ENCODE peak calls at places on chromosomes 5 and 9, in eight cellular contexts. One of them, this sample, is unnamed.
A peak's percentile ranks its signal among the peaks of the same experiment; 100 is the strongest.

GRCh38 chr5:90707698-90708097 is 149.1 kb downstream of the ADGRV1 start:
- DNase-seq in left ventricle myocardium inferior: no peak
- DNase-seq in IMR-90: no peak
- DNase-seq in hepatocyte: no peak
- DNase-seq in right lobe of liver: no peak
- DNase-seq in lower lobe of right lung: no peak
- DNase-seq in GM23338: no peak
- DNase-seq in H1: no peak
- DNase-seq in this sample: no peak

GRCh38 chr5:1799602-1800469 is at the start of gene MRPL36:
- DNase-seq in left ventricle myocardium inferior: peak; percentile 96
- DNase-seq in IMR-90: peak; percentile 85
- DNase-seq in hepatocyte: peak; percentile 98
- DNase-seq in right lobe of liver: peak; percentile 94
- DNase-seq in lower lobe of right lung: peak; percentile 97
- DNase-seq in GM23338: peak; percentile 92
- DNase-seq in H1: peak; percentile 89
- DNase-seq in this sample: peak; percentile 99

GRCh38 chr9:74940600-74940999 is 12.1 kb downstream of the C9orf40 start:
- DNase-seq in left ventricle myocardium inferior: no peak
- DNase-seq in IMR-90: peak; percentile 12
- DNase-seq in hepatocyte: peak; percentile 18
- DNase-seq in right lobe of liver: no peak
- DNase-seq in lower lobe of right lung: no peak
- DNase-seq in GM23338: peak; percentile 48
- DNase-seq in H1: no peak
- DNase-seq in this sample: peak; percentile 54

GRCh38 chr9:86464242-86464641 is 110.0 kb upstream of the TUT7 start:
- DNase-seq in left ventricle myocardium inferior: no peak
- DNase-seq in IMR-90: no peak
- DNase-seq in hepatocyte: no peak
- DNase-seq in right lobe of liver: no peak
- DNase-seq in lower lobe of right lung: no peak
- DNase-seq in GM23338: no peak
- DNase-seq in H1: no peak
- DNase-seq in this sample: no peak

GRCh38 chr9:35538361-35539234 is 48.7 kb downstream of the RUSC2 start:
- DNase-seq in left ventricle myocardium inferior: peak; percentile 74
- DNase-seq in IMR-90: peak; percentile 82
- DNase-seq in hepatocyte: peak; percentile 77
- DNase-seq in right lobe of liver: peak; percentile 50
- DNase-seq in lower lobe of right lung: peak; percentile 81
- DNase-seq in GM23338: peak; percentile 86
- DNase-seq in H1: peak; percentile 73
- DNase-seq in this sample: peak; percentile 90

GRCh38 chr5:153610009-153610408 is 119.5 kb downstream of the GRIA1 start:
- DNase-seq in left ventricle myocardium inferior: no peak
- DNase-seq in IMR-90: no peak
- DNase-seq in hepatocyte: no peak
- DNase-seq in right lobe of liver: no peak
- DNase-seq in lower lobe of right lung: no peak
- DNase-seq in GM23338: no peak
- DNase-seq in H1: no peak
- DNase-seq in this sample: no peak

GRCh38 chr5:90473321-90474234 is 993 bp downstream of the MBLAC2 start:
- DNase-seq in left ventricle myocardium inferior: no peak
- DNase-seq in IMR-90: peak; percentile 18
- DNase-seq in hepatocyte: peak; percentile 60
- DNase-seq in right lobe of liver: peak; percentile 70
- DNase-seq in lower lobe of right lung: peak; percentile 69
- DNase-seq in GM23338: peak; percentile 75
- DNase-seq in H1: peak; percentile 71
- DNase-seq in this sample: peak; percentile 48

GRCh38 chr5:32029291-32029690 is 144.8 kb downstream of the GOLPH3 start:
- DNase-seq in left ventricle myocardium inferior: no peak
- DNase-seq in IMR-90: peak; percentile 18
- DNase-seq in hepatocyte: peak; percentile 42
- DNase-seq in right lobe of liver: no peak
- DNase-seq in lower lobe of right lung: no peak
- DNase-seq in GM23338: no peak
- DNase-seq in H1: no peak
- DNase-seq in this sample: no peak

GRCh38 chr5:6396043-6396442 is 17.7 kb upstream of the MED10 start:
- DNase-seq in left ventricle myocardium inferior: no peak
- DNase-seq in IMR-90: no peak
- DNase-seq in hepatocyte: no peak
- DNase-seq in right lobe of liver: no peak
- DNase-seq in lower lobe of right lung: no peak
- DNase-seq in GM23338: no peak
- DNase-seq in H1: no peak
- DNase-seq in this sample: no peak

GRCh38 chr5:77390795-77391194 is 101.3 kb downstream of the WDR41 start:
- DNase-seq in left ventricle myocardium inferior: no peak
- DNase-seq in IMR-90: peak; percentile 69
- DNase-seq in hepatocyte: no peak
- DNase-seq in right lobe of liver: peak; percentile 48
- DNase-seq in lower lobe of right lung: no peak
- DNase-seq in GM23338: no peak
- DNase-seq in H1: no peak
- DNase-seq in this sample: peak; percentile 87

GRCh38 chr9:123339666-123340414 is 16.2 kb upstream of the CRB2 start:
- DNase-seq in left ventricle myocardium inferior: no peak
- DNase-seq in IMR-90: no peak
- DNase-seq in hepatocyte: no peak
- DNase-seq in right lobe of liver: no peak
- DNase-seq in lower lobe of right lung: no peak
- DNase-seq in GM23338: no peak
- DNase-seq in H1: no peak
- DNase-seq in this sample: peak; percentile 26

GRCh38 chr5:140042551-140043507 is at the start of gene NRG2:
- DNase-seq in left ventricle myocardium inferior: peak; percentile 80
- DNase-seq in IMR-90: peak; percentile 7
- DNase-seq in hepatocyte: peak; percentile 62
- DNase-seq in right lobe of liver: peak; percentile 53
- DNase-seq in lower lobe of right lung: peak; percentile 51
- DNase-seq in GM23338: peak; percentile 91
- DNase-seq in H1: peak; percentile 87
- DNase-seq in this sample: peak; percentile 95

GRCh38 chr5:154428208-154428607 is 17.6 kb upstream of the SAP30L start:
- DNase-seq in left ventricle myocardium inferior: no peak
- DNase-seq in IMR-90: no peak
- DNase-seq in hepatocyte: no peak
- DNase-seq in right lobe of liver: no peak
- DNase-seq in lower lobe of right lung: no peak
- DNase-seq in GM23338: no peak
- DNase-seq in H1: no peak
- DNase-seq in this sample: no peak

GRCh38 chr5:172469697-172470096 is 15.4 kb upstream of the SH3PXD2B start:
- DNase-seq in left ventricle myocardium inferior: no peak
- DNase-seq in IMR-90: no peak
- DNase-seq in hepatocyte: no peak
- DNase-seq in right lobe of liver: no peak
- DNase-seq in lower lobe of right lung: no peak
- DNase-seq in GM23338: no peak
- DNase-seq in H1: no peak
- DNase-seq in this sample: no peak

GRCh38 chr9:27535701-27536118 is 6.1 kb upstream of the MOB3B start:
- DNase-seq in left ventricle myocardium inferior: no peak
- DNase-seq in IMR-90: no peak
- DNase-seq in hepatocyte: no peak
- DNase-seq in right lobe of liver: no peak
- DNase-seq in lower lobe of right lung: no peak
- DNase-seq in GM23338: peak; percentile 82
- DNase-seq in H1: peak; percentile 54
- DNase-seq in this sample: no peak

GRCh38 chr5:148913985-148914421 is 87.6 kb downstream of the ADRB2 start:
- DNase-seq in left ventricle myocardium inferior: no peak
- DNase-seq in IMR-90: peak; percentile 87
- DNase-seq in hepatocyte: no peak
- DNase-seq in right lobe of liver: no peak
- DNase-seq in lower lobe of right lung: no peak
- DNase-seq in GM23338: peak; percentile 71
- DNase-seq in H1: no peak
- DNase-seq in this sample: peak; percentile 74

GRCh38 chr5:152374711-152375275 is 30.3 kb downstream of the NMUR2 start:
- DNase-seq in left ventricle myocardium inferior: no peak
- DNase-seq in IMR-90: no peak
- DNase-seq in hepatocyte: no peak
- DNase-seq in right lobe of liver: no peak
- DNase-seq in lower lobe of right lung: no peak
- DNase-seq in GM23338: no peak
- DNase-seq in H1: no peak
- DNase-seq in this sample: no peak

GRCh38 chr5:152380415-152381123 is 24.5 kb downstream of the NMUR2 start:
- DNase-seq in left ventricle myocardium inferior: no peak
- DNase-seq in IMR-90: no peak
- DNase-seq in hepatocyte: no peak
- DNase-seq in right lobe of liver: no peak
- DNase-seq in lower lobe of right lung: no peak
- DNase-seq in GM23338: no peak
- DNase-seq in H1: no peak
- DNase-seq in this sample: no peak

GRCh38 chr5:152376871-152377270 is 28.2 kb downstream of the NMUR2 start:
- DNase-seq in left ventricle myocardium inferior: no peak
- DNase-seq in IMR-90: no peak
- DNase-seq in hepatocyte: no peak
- DNase-seq in right lobe of liver: no peak
- DNase-seq in lower lobe of right lung: no peak
- DNase-seq in GM23338: no peak
- DNase-seq in H1: no peak
- DNase-seq in this sample: no peak

GRCh38 chr5:152378730-152379129 is 26.3 kb downstream of the NMUR2 start:
- DNase-seq in left ventricle myocardium inferior: no peak
- DNase-seq in IMR-90: no peak
- DNase-seq in hepatocyte: no peak
- DNase-seq in right lobe of liver: no peak
- DNase-seq in lower lobe of right lung: no peak
- DNase-seq in GM23338: no peak
- DNase-seq in H1: no peak
- DNase-seq in this sample: no peak

DNA sequence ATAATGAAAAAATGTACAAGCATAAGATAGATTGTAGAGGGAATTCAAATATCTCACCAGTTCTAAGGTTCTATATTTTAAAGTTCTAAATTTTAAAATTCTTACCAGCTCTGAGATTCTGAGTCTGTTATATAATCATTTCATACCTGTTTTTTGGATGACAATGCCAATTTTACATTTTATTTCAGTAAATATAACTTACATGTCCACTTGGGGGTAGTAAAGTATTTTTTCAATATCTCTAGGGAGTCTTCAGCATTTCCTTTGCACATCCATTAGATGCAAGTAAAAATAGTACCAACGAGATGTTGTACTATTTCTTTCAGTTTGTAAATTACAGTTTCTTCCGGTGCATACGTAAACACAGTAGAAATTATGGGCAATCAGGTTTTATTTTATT is 25.7 kb downstream of the NMUR2 start:
- DNase-seq in left ventricle myocardium inferior: no peak
- DNase-seq in IMR-90: no peak
- DNase-seq in hepatocyte: no peak
- DNase-seq in right lobe of liver: no peak
- DNase-seq in lower lobe of right lung: no peak
- DNase-seq in GM23338: no peak
- DNase-seq in H1: no peak
- DNase-seq in this sample: no peak
- TF ChIP-seq CTCF in left ventricle myocardium inferior: peak; percentile 26
- TF ChIP-seq CTCF in IMR-90: no peak
- TF ChIP-seq CTCF in hepatocyte: no peak
- TF ChIP-seq CTCF in right lobe of liver: no peak
- TF ChIP-seq CTCF in lower lobe of right lung: no peak
- TF ChIP-seq CTCF in GM23338: no peak
- TF ChIP-seq CTCF in H1: no peak
- TF ChIP-seq CTCF in this sample: no peak

GRCh38 chr9:124913378-124913777 is 27.5 kb downstream of the GOLGA1 start:
- DNase-seq in left ventricle myocardium inferior: no peak
- DNase-seq in IMR-90: no peak
- DNase-seq in hepatocyte: no peak
- DNase-seq in right lobe of liver: no peak
- DNase-seq in lower lobe of right lung: no peak
- DNase-seq in GM23338: no peak
- DNase-seq in H1: no peak
- DNase-seq in this sample: peak; percentile 66

GRCh38 chr9:124906966-124907365 is 33.9 kb downstream of the GOLGA1 start:
- DNase-seq in left ventricle myocardium inferior: no peak
- DNase-seq in IMR-90: no peak
- DNase-seq in hepatocyte: no peak
- DNase-seq in right lobe of liver: no peak
- DNase-seq in lower lobe of right lung: no peak
- DNase-seq in GM23338: no peak
- DNase-seq in H1: no peak
- DNase-seq in this sample: no peak

GRCh38 chr9:124911766-124912165 is 29.1 kb downstream of the GOLGA1 start:
- DNase-seq in left ventricle myocardium inferior: no peak
- DNase-seq in IMR-90: no peak
- DNase-seq in hepatocyte: no peak
- DNase-seq in right lobe of liver: no peak
- DNase-seq in lower lobe of right lung: no peak
- DNase-seq in GM23338: no peak
- DNase-seq in H1: no peak
- DNase-seq in this sample: no peak

GRCh38 chr9:124908098-124908497 is 32.8 kb downstream of the GOLGA1 start:
- DNase-seq in left ventricle myocardium inferior: no peak
- DNase-seq in IMR-90: no peak
- DNase-seq in hepatocyte: no peak
- DNase-seq in right lobe of liver: no peak
- DNase-seq in lower lobe of right lung: no peak
- DNase-seq in GM23338: no peak
- DNase-seq in H1: no peak
- DNase-seq in this sample: no peak
- H3K36me3 ChIP-seq in left ventricle myocardium inferior: peaks cover 74% of the 10 kb centered on the region
- H3K36me3 ChIP-seq in IMR-90: peaks cover 31% of the 10 kb centered on the region
- H3K36me3 ChIP-seq in hepatocyte: no peaks in the 10 kb centered on the region
- H3K36me3 ChIP-seq in right lobe of liver: no peaks in the 10 kb centered on the region
- H3K36me3 ChIP-seq in lower lobe of right lung: peaks cover 93% of the 10 kb centered on the region
- H3K36me3 ChIP-seq in GM23338: no peaks in the 10 kb centered on the region
- H3K36me3 ChIP-seq in H1: peaks cover 7% of the 10 kb centered on the region
- H3K36me3 ChIP-seq in this sample: peaks cover 34% of the 10 kb centered on the region

GRCh38 chr5:151237685-151238084 is 13.8 kb upstream of the CCDC69 start:
- DNase-seq in left ventricle myocardium inferior: no peak
- DNase-seq in IMR-90: no peak
- DNase-seq in hepatocyte: no peak
- DNase-seq in right lobe of liver: no peak
- DNase-seq in lower lobe of right lung: no peak
- DNase-seq in GM23338: no peak
- DNase-seq in H1: no peak
- DNase-seq in this sample: no peak
- TF ChIP-seq CTCF in left ventricle myocardium inferior: no peak
- TF ChIP-seq CTCF in IMR-90: no peak
- TF ChIP-seq CTCF in hepatocyte: no peak
- TF ChIP-seq CTCF in right lobe of liver: no peak
- TF ChIP-seq CTCF in lower lobe of right lung: no peak
- TF ChIP-seq CTCF in GM23338: no peak
- TF ChIP-seq CTCF in H1: no peak
- TF ChIP-seq CTCF in this sample: no peak

DNA sequence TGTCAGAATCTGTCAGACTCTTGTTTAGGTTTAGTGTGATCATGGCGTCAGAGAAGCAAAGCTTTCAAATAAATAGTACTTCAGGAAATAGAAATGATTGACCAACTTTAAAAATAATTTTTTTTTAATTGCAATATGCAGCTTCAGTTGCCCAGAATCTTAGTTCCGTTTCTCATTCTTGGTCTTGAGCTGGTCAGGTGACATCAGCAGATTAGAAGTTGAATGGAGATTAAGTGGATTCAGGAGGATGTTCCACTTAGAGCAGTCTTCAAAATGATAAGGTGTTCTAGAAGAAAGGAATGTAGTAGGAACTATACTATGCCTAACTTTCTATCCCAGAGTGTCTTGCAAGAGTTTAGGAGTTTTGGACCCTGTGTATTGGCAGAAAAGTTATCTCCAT is 30.6 kb downstream of the OTULIN start:
- DNase-seq in left ventricle myocardium inferior: no peak
- DNase-seq in IMR-90: no peak
- DNase-seq in hepatocyte: no peak
- DNase-seq in right lobe of liver: no peak
- DNase-seq in lower lobe of right lung: no peak
- DNase-seq in GM23338: no peak
- DNase-seq in H1: no peak
- DNase-seq in this sample: no peak
- H3K36me3 ChIP-seq in left ventricle myocardium inferior: peaks cover 72% of the 10 kb centered on the region
- H3K36me3 ChIP-seq in IMR-90: peaks cover 42% of the 10 kb centered on the region
- H3K36me3 ChIP-seq in hepatocyte: no peaks in the 10 kb centered on the region
- H3K36me3 ChIP-seq in right lobe of liver: no peaks in the 10 kb centered on the region
- H3K36me3 ChIP-seq in lower lobe of right lung: peaks cover 99% of the 10 kb centered on the region
- H3K36me3 ChIP-seq in GM23338: peaks cover 21% of the 10 kb centered on the region
- H3K36me3 ChIP-seq in H1: peaks cover 25% of the 10 kb centered on the region
- H3K36me3 ChIP-seq in this sample: peaks cover 28% of the 10 kb centered on the region

This sample was measured in osteoblast.